ENCODE peak calls at places on chromosome 2, in six cellular contexts. S is stimulated activated naive B cell treated with anti-CD40 and anti-IgM and Interleukin-4, amounts not matched to agents 10 μg/mL and 1 μg/mL and 100 μg/mL, for 72 hours; O is B cell; G is psoas muscle; J is BJ; Q is cardiac fibroblast. P is an unnamed sample.

GRCh38 chr2:860259-860855 is 90.3 kb upstream of the SNTG2 start:
- DNase-seq in S (no peak), G (no peak), O (no peak), Q (no peak), J (no peak), P (no peak)

GRCh38 chr2:16038586-16038985 is 98.2 kb downstream of the MYCN start:
- DNase-seq in G (no peak), Q (no peak), O (no peak), J (no peak), S (no peak), P (no peak)

GRCh38 chr2:80238692-80239469 is 65.7 kb downstream of the LRRTM1 start:
- DNase-seq in O (no peak), Q (peak; percentile 21), G (no peak), S (no peak), J (no peak), P (peak; percentile 50)

GRCh38 chr2:75551434-75551833 is 9.3 kb downstream of the EVA1A start:
- DNase-seq in S (no peak), G (no peak), J (no peak), O (no peak), Q (no peak), P (no peak)

GRCh38 chr2:143398701-143399260 is 269.6 kb downstream of the ARHGAP15 start:
- DNase-seq in S (no peak), O (no peak), J (no peak), Q (no peak), G (no peak), P (no peak)

GRCh38 chr2:159989249-159989648 is 73.2 kb downstream of the PLA2R1 start:
- DNase-seq in Q (no peak), J (no peak), G (no peak), O (no peak), S (no peak), P (no peak)

GRCh38 chr2:20490300-20491181 is 43.7 kb downstream of the RHOB start:
- DNase-seq in J (no peak), S (no peak), G (peak; percentile 85), Q (peak; percentile 92), O (no peak), P (no peak)

GRCh38 chr2:19255481-19255880 is 102.9 kb downstream of the OSR1 start:
- DNase-seq in O (no peak), Q (no peak), S (no peak), G (no peak), J (no peak), P (no peak)

GRCh38 chr2:120012771-120013568 is at the start of gene EPB41L5:
- DNase-seq in J (peak; percentile 55), O (peak; percentile 89), S (peak; percentile 80), Q (peak; percentile 96), G (peak; percentile 95), P (peak; percentile 96)

GRCh38 chr2:208265371-208265806 is 666 bp upstream of the PIKFYVE start:
- DNase-seq in S (peak; percentile 40), G (no peak), Q (peak; percentile 69), O (peak; percentile 63), J (no peak), P (peak; percentile 36)

GRCh38 chr2:240647503-240648154 is 22.3 kb downstream of the GPR35 start:
- DNase-seq in Q (no peak), J (no peak), O (no peak), G (no peak), S (no peak), P (peak; percentile 5)

GRCh38 chr2:210210185-210210584 is 15.1 kb downstream of the ACADL start:
- DNase-seq in Q (no peak), O (no peak), S (no peak), G (no peak), J (no peak), P (no peak)

GRCh38 chr2:198214108-198214736 is 409.8 kb downstream of the PLCL1 start:
- DNase-seq in Q (peak; percentile 4), O (no peak), G (no peak), J (no peak), S (no peak), P (no peak)

GRCh38 chr2:10449838-10450691 is 1.9 kb upstream of the ODC1 start:
- DNase-seq in J (no peak), Q (peak; percentile 51), G (no peak), S (no peak), O (no peak), P (no peak)